ENCODE peak calls at places on chromosomes 11 and 22, in six cellular contexts. R, V, Y, E, J and P are unnamed samples.

GRCh38 chr11:106086850-106087249 is 9.4 kb downstream of the AASDHPPT start:
- DNase-seq in R (no peak), V (no peak), Y (no peak), E (no peak), J (peak), P (no peak)

GRCh38 chr22:27980424-27981148 is 61.5 kb upstream of the PITPNB start:
- DNase-seq in R (no peak), V (no peak), Y (no peak), E (no peak), J (no peak), P (no peak)

GRCh38 chr11:82864268-82864667 is 36.0 kb downstream of the PRCP start:
- DNase-seq in R (peak), V (peak), Y (peak), E (peak), J (peak), P (no peak)

GRCh38 chr11:129225190-129225589 is 33.1 kb upstream of the ARHGAP32 start:
- DNase-seq in R (peak), V (no peak), Y (peak), E (no peak), J (peak), P (no peak)

GRCh38 chr11:16979708-16980622 is 34.2 kb downstream of the PLEKHA7 start:
- DNase-seq in R (no peak), V (no peak), Y (no peak), E (no peak), J (no peak), P (no peak)

GRCh38 chr11:129314381-129314780 is 61.3 kb upstream of the BARX2 start:
- DNase-seq in R (no peak), V (no peak), Y (no peak), E (no peak), J (no peak), P (no peak)

GRCh38 chr11:102985850-102986249 is 30.3 kb upstream of the MMP13 start:
- DNase-seq in R (no peak), V (no peak), Y (no peak), E (no peak), J (no peak), P (no peak)

GRCh38 chr22:27255580-27255979 is 546.0 kb downstream of the MN1 start:
- DNase-seq in R (no peak), V (no peak), Y (no peak), E (no peak), J (no peak), P (no peak)